ENCODE peak calls at places on chromosomes 4 and X, in five cellular contexts. F is NCI-H187 treated with DMSO at 0.1 percent for 48 hours, D is cardiac muscle cell, T is right atrium auricular region, C is fibroblast of the conjunctiva. Y is an unnamed sample.

GRCh38 chr4:185096032-185096653 is 46.9 kb upstream of the SLC25A4 start:
- DNase-seq in F (no peak), C (peak), D (peak), T (no peak), Y (peak)

GRCh38 chr4:14234330-14234729 is 606.8 kb upstream of the BOD1L1 start:
- DNase-seq in C (no peak), F (no peak), T (no peak), D (no peak), Y (no peak)

GRCh38 chrX:49309401-49309981 is 6.0 kb downstream of the GAGE10 start:
- DNase-seq in T (peak), F (no peak), D (peak), C (no peak), Y (no peak)

GRCh38 chrX:63656871-63657580 is 128.0 kb downstream of the ARHGEF9 start:
- DNase-seq in D (peak), F (no peak), T (no peak), C (no peak), Y (no peak)

GRCh38 chrX:107827137-107827831 is 1.6 kb downstream of the MID2 start:
- DNase-seq in D (peak), F (no peak), C (no peak), T (no peak), Y (no peak)

GRCh38 chrX:48904626-48905025 is 6.8 kb downstream of the SLC35A2 start:
- DNase-seq in C (no peak), F (no peak), D (no peak), T (no peak), Y (no peak)

GRCh38 chrX:114267127-114267526 is 316.8 kb upstream of the HTR2C start:
- DNase-seq in F (no peak), D (no peak), C (no peak), T (no peak), Y (no peak)

GRCh38 chr4:6907658-6908191 is 1.9 kb upstream of the TBC1D14 start:
- DNase-seq in C (no peak), F (no peak), D (peak), T (no peak), Y (peak)

GRCh38 chr4:153655928-153656327 is 28.2 kb upstream of the TLR2 start:
- DNase-seq in D (peak), T (no peak), C (no peak), F (no peak), Y (no peak)

GRCh38 chr4:84673475-84674230 is 90.7 kb downstream of the CDS1 start:
- DNase-seq in C (peak), F (no peak), D (peak), T (no peak), Y (peak)

Y was measured in HCT116.